ENCODE peak calls at places on chromosomes 16 and 17, in eight cellular contexts. P is cardiac muscle cell; H is mucosa of gallbladder; O is body of pancreas; Z is trophoblast cell; N is DMS153; R is globus pallidus; W is activated CD4-positive, alpha-beta T cell treated with anti-CD3 and anti-CD28 coated beads, Interleukin-2, amount 50 U/mL, for 1 hour. E is an unnamed sample.

GRCh38 chr17:65027305-65027704 is 29.2 kb downstream of the GNA13 start:
- DNase-seq in R (no peak), P (no peak), N (no peak), O (no peak), W (peak; percentile 58), Z (peak; percentile 80), H (no peak), E (peak; percentile 41)

GRCh38 chr16:88385831-88386815 is 3.4 kb downstream of the ZNF469 start:
- DNase-seq in N (no peak), R (no peak), W (no peak), P (no peak), H (no peak), O (no peak), Z (no peak), E (no peak)

GRCh38 chr17:75753514-75754377 is 11.2 kb downstream of the GALK1 start:
- DNase-seq in O (peak; percentile 77), H (peak; percentile 54), P (peak; percentile 82), W (peak; percentile 63), N (no peak), R (peak; percentile 75), Z (no peak), E (peak; percentile 89)

GRCh38 chr17:82298538-82299421 is 18.6 kb downstream of the CD7 start:
- DNase-seq in H (no peak), P (no peak), W (no peak), R (no peak), O (no peak), N (no peak), Z (no peak), E (no peak)

GRCh38 chr16:11256657-11257130 is 690 bp upstream of the SOCS1 start:
- DNase-seq in H (peak; percentile 37), W (peak; percentile 16), O (peak; percentile 66), N (peak; percentile 23), Z (peak; percentile 71), R (peak; percentile 32), P (peak; percentile 61), E (peak; percentile 76)

GRCh38 chr16:89241187-89242003 is 23.9 kb downstream of the ZNF778 start:
- DNase-seq in R (peak; percentile 76), W (peak; percentile 80), Z (peak; percentile 75), O (peak; percentile 62), P (peak; percentile 85), H (peak; percentile 52), N (no peak), E (peak; percentile 84)

GRCh38 chr16:77579283-77579985 is 142.9 kb upstream of the NUDT7 start:
- DNase-seq in O (no peak), W (no peak), N (peak; percentile 59), Z (no peak), H (no peak), P (no peak), R (no peak), E (no peak)

GRCh38 chr17:18257268-18257681 is 1.3 kb downstream of the FLII start:
- DNase-seq in Z (peak; percentile 25), P (no peak), O (peak; percentile 56), H (no peak), R (no peak), N (no peak), W (no peak), E (peak; percentile 50)

GRCh38 chr17:10724546-10725195 is 5.2 kb downstream of the TMEM220 start:
- DNase-seq in H (peak; percentile 74), R (no peak), Z (no peak), O (no peak), P (no peak), N (no peak), W (no peak), E (no peak)

GRCh38 chr17:4942760-4943508 is 2.9 kb downstream of the RNF167 start:
- DNase-seq in O (no peak), R (no peak), H (no peak), N (no peak), Z (no peak), W (no peak), P (no peak), E (no peak)

GRCh38 chr16:24936151-24936550 is 79.0 kb downstream of the ARHGAP17 start:
- DNase-seq in H (no peak), W (no peak), O (no peak), N (no peak), P (no peak), Z (peak; percentile 21), R (no peak), E (no peak)

GRCh38 chr16:48409839-48410610 is 24.8 kb upstream of the SIAH1 start:
- DNase-seq in W (no peak), O (peak; percentile 10), Z (peak; percentile 93), P (no peak), H (peak; percentile 74), N (no peak), R (no peak), E (peak; percentile 83)

GRCh38 chr16:22316411-22316811 is 19.2 kb downstream of the POLR3E start:
- DNase-seq in W (no peak), R (no peak), O (no peak), P (no peak), H (no peak), Z (no peak), N (no peak), E (no peak)

GRCh38 chr16:81523387-81524115 is 78.9 kb downstream of the CMIP start:
- DNase-seq in W (no peak), N (no peak), R (no peak), O (peak; percentile 56), P (no peak), Z (peak; percentile 86), H (no peak), E (peak; percentile 35)

GRCh38 chr17:69208640-69209039 is 20.0 kb downstream of the ABCA10 start:
- DNase-seq in Z (no peak), N (no peak), H (no peak), R (no peak), O (no peak), P (no peak), W (no peak), E (no peak)

GRCh38 chr16:369866-370436 is 387 bp downstream of the MRPL28 start:
- DNase-seq in R (no peak), Z (peak; percentile 43), W (no peak), O (peak; percentile 36), P (peak; percentile 64), H (no peak), N (no peak), E (no peak)

GRCh38 chr16:2766430-2767139 is 10.5 kb downstream of the ELOB start:
- DNase-seq in Z (no peak), H (no peak), P (no peak), O (no peak), W (no peak), N (no peak), R (no peak), E (no peak)

GRCh38 chr17:1043601-1044251 is 46.8 kb downstream of the TIMM22 start:
- DNase-seq in H (no peak), R (peak; percentile 18), O (no peak), W (no peak), P (peak; percentile 81), N (no peak), Z (no peak), E (peak; percentile 46)

GRCh38 chr17:72125226-72125651 is 4.4 kb downstream of the SOX9 start:
- DNase-seq in Z (no peak), H (no peak), N (no peak), P (peak; percentile 34), W (no peak), R (no peak), O (no peak), E (no peak)

GRCh38 chr17:77568540-77568939 is 390.0 kb upstream of the TNRC6C start:
- DNase-seq in R (no peak), Z (no peak), N (no peak), O (no peak), H (no peak), P (no peak), W (no peak), E (no peak)

GRCh38 chr16:22664132-22664531 is 149.8 kb upstream of the HS3ST2 start:
- DNase-seq in H (no peak), R (no peak), Z (no peak), W (no peak), P (no peak), N (no peak), O (no peak), E (no peak)

GRCh38 chr17:49156256-49156655 is 23.7 kb downstream of the B4GALNT2 start:
- DNase-seq in P (no peak), Z (no peak), H (no peak), R (no peak), W (no peak), N (no peak), O (no peak), E (no peak)

GRCh38 chr16:15518412-15519351 is 84.3 kb downstream of the BMERB1 start:
- DNase-seq in O (peak; percentile 29), H (peak; percentile 36), W (no peak), Z (no peak), N (no peak), P (no peak), R (peak; percentile 41), E (peak; percentile 41)

GRCh38 chr17:1143573-1143972 is 36.2 kb downstream of the ABR start:
- DNase-seq in N (no peak), W (no peak), Z (peak; percentile 16), O (no peak), P (peak; percentile 71), H (no peak), R (no peak), E (no peak)

GRCh38 chr17:6455321-6455705 is 11.1 kb downstream of the PIMREG start:
- DNase-seq in H (peak; percentile 21), Z (peak; percentile 3), R (no peak), P (peak; percentile 46), W (peak; percentile 37), O (peak; percentile 23), N (peak; percentile 14), E (no peak)

GRCh38 chr17:38334480-38335364 is 9.0 kb downstream of the GPR179 start:
- DNase-seq in N (no peak), W (no peak), P (no peak), R (no peak), H (no peak), Z (no peak), O (no peak), E (no peak)

GRCh38 chr16:78641463-78641862 is 542.0 kb downstream of the WWOX start:
- DNase-seq in N (no peak), P (no peak), O (no peak), W (no peak), R (no peak), H (no peak), Z (no peak), E (no peak)

GRCh38 chr17:74085434-74085833 is 118.0 kb upstream of the RPL38 start:
- DNase-seq in R (no peak), P (no peak), O (no peak), Z (no peak), H (no peak), N (no peak), W (no peak), E (no peak)

GRCh38 chr16:80932725-80933124 is 74.0 kb downstream of the CMC2 start:
- DNase-seq in O (peak; percentile 38), R (peak; percentile 15), Z (peak; percentile 76), W (no peak), N (no peak), P (no peak), H (peak; percentile 42), E (peak; percentile 86)

GRCh38 chr16:425740-426114 is 278 bp downstream of the RAB11FIP3 start:
- DNase-seq in H (no peak), N (no peak), P (peak; percentile 47), R (no peak), Z (peak; percentile 39), W (peak; percentile 42), O (no peak), E (peak; percentile 26)

GRCh38 chr16:84153660-84154214 is 8.6 kb downstream of the DNAAF1 start:
- DNase-seq in N (no peak), R (no peak), H (no peak), P (no peak), O (no peak), W (no peak), Z (no peak), E (no peak)

E was measured in hepatic stellate cell.